ENCODE peak calls at places on chromosomes 11 and 22, in four cellular contexts. E is choroid plexus epithelial cell, D is NT2/D1, M is occipital lobe. T is an unnamed sample.

GRCh38 chr11:27158763-27159679 is 118.4 kb downstream of the BBOX1 start:
- DNase-seq in E (peak), M (peak), D (peak), T (peak)

GRCh38 chr11:132186699-132187098 is 816.3 kb downstream of the NTM start:
- DNase-seq in E (no peak), D (peak), M (no peak), T (no peak)

GRCh38 chr11:70538641-70539359 is 140.5 kb downstream of the CTTN start:
- DNase-seq in E (no peak), D (no peak), M (no peak), T (no peak)

GRCh38 chr22:23180301-23180892 is at the start of gene BCR:
- DNase-seq in D (no peak), M (peak), E (peak), T (peak)

GRCh38 chr11:2207773-2208621 is 36.4 kb upstream of the TH start:
- DNase-seq in E (no peak), M (no peak), D (no peak), T (no peak)

GRCh38 chr22:27032121-27032761 is 374.9 kb downstream of the MIAT start:
- DNase-seq in E (peak), D (peak), M (peak), T (peak)

GRCh38 chr22:10741210-10741609 is 4786.8 kb upstream of the OR11H1 start:
- DNase-seq in D (no peak), E (no peak), M (no peak), T (no peak)

GRCh38 chr11:69274531-69275016 is 19.4 kb upstream of the MYEOV start:
- DNase-seq in D (no peak), E (no peak), M (no peak), T (no peak)

GRCh38 chr11:64687641-64688533 is 35.1 kb downstream of the NRXN2 start:
- DNase-seq in M (no peak), D (no peak), E (no peak), T (no peak)

GRCh38 chr11:19602406-19602805 is 110.2 kb upstream of the NAV2 start:
- DNase-seq in D (no peak), M (no peak), E (no peak), T (no peak)

GRCh38 chr11:47607380-47607779 is 13.2 kb upstream of the C1QTNF4 start:
- DNase-seq in M (no peak), D (no peak), E (peak), T (no peak)

GRCh38 chr11:34653031-34653430 is 32.1 kb downstream of the EHF start:
- DNase-seq in M (no peak), D (no peak), E (no peak), T (no peak)

GRCh38 chr11:20670932-20671403 is 1.6 kb downstream of the NELL1 start:
- DNase-seq in D (no peak), E (no peak), M (no peak), T (no peak)

GRCh38 chr11:47551086-47551485 is 1.8 kb downstream of the CELF1 start:
- DNase-seq in M (no peak), D (no peak), E (peak), T (no peak)

GRCh38 chr11:3204141-3205015 is 14.2 kb downstream of the MRGPRG start:
- DNase-seq in E (no peak), M (no peak), D (no peak), T (no peak)

GRCh38 chr22:50606126-50606525 is 5.5 kb downstream of the MAPK8IP2 start:
- DNase-seq in M (no peak), E (no peak), D (no peak), T (no peak)

GRCh38 chr11:13210424-13210823 is 67.2 kb upstream of the BMAL1 start:
- DNase-seq in M (peak), E (peak), D (peak), T (no peak)

GRCh38 chr11:70381872-70382842 is 16.2 kb upstream of the CTTN start:
- DNase-seq in M (no peak), D (no peak), E (peak), T (no peak)

T was measured in caudate nucleus.